ENCODE peak calls at places on chromosomes 2 and 18, in four cellular contexts. D is NCI-H774, Z is GM03348, E is tibial nerve. N is an unnamed sample.

GRCh38 chr2:85244798-85245197 is 83.0 kb downstream of the TGOLN2 start:
- DNase-seq in D (no peak), Z (no peak), E (no peak), N (no peak)

GRCh38 chr18:6055711-6056110 is 160.4 kb upstream of the TMEM200C start:
- DNase-seq in D (no peak), Z (peak; percentile 31), E (no peak), N (no peak)

GRCh38 chr2:232139171-232139594 is 177.7 kb downstream of the DIS3L2 start:
- DNase-seq in D (no peak), Z (no peak), E (no peak), N (no peak)

GRCh38 chr2:21288299-21288698 is 164.5 kb downstream of the TDRD15 start:
- DNase-seq in D (no peak), Z (no peak), E (no peak), N (no peak)

GRCh38 chr2:213152065-213152794 is 818 bp upstream of the IKZF2 start:
- DNase-seq in D (peak; percentile 50), Z (peak; percentile 87), E (peak; percentile 54), N (peak; percentile 28)

GRCh38 chr18:75250471-75250821 is 39.8 kb downstream of the TSHZ1 start:
- DNase-seq in D (no peak), Z (no peak), E (no peak), N (no peak)

GRCh38 chr2:52881606-52882005 is 886.0 kb upstream of the CHAC2 start:
- DNase-seq in D (no peak), Z (no peak), E (no peak), N (no peak)

GRCh38 chr2:196315388-196316049 is 144.1 kb upstream of the STK17B start:
- DNase-seq in D (no peak), Z (peak; percentile 36), E (no peak), N (no peak)

GRCh38 chr2:172181840-172182239 is 79.1 kb upstream of the DLX2 start:
- DNase-seq in D (no peak), Z (no peak), E (no peak), N (no peak)

GRCh38 chr2:70870790-70871189 is 35.2 kb upstream of the CD207 start:
- DNase-seq in D (no peak), Z (no peak), E (no peak), N (no peak)

GRCh38 chr2:16061406-16062217 is 121.3 kb downstream of the MYCN start:
- DNase-seq in D (no peak), Z (no peak), E (no peak), N (no peak)

GRCh38 chr18:56756971-56757370 is 105.8 kb downstream of the WDR7 start:
- DNase-seq in D (no peak), Z (no peak), E (no peak), N (no peak)

GRCh38 chr2:127653421-127654083 is 7.6 kb downstream of the GPR17 start:
- DNase-seq in D (no peak), Z (no peak), E (no peak), N (no peak)

GRCh38 chr2:220280741-220281140 is 653.3 kb downstream of the SLC4A3 start:
- DNase-seq in D (no peak), Z (no peak), E (no peak), N (no peak)

GRCh38 chr2:189782221-189782671 is 1.9 kb downstream of the ORMDL1 start:
- DNase-seq in D (no peak), Z (peak; percentile 10), E (no peak), N (no peak)